ENCODE peak calls at places on chromosomes 4 and X, in eight cellular contexts. K is colonic mucosa, L is upper lobe of left lung, Y is left lung, V is cardiac muscle cell, C is vagina, N is tibial artery, E is suprapubic skin. R is an unnamed sample. For H3K4me1, the result is how much of the 10 kb centered on the place peaks cover.

GRCh38 chr4:52051615-52052474 is 741 bp downstream of the SPATA18 start:
- DNase-seq in K (peak), L (peak), Y (peak), V (peak), C (no peak), N (peak), E (peak), R (peak)

GRCh38 chr4:173169428-173170209 is 1.0 kb downstream of the GALNT7 start:
- DNase-seq in K (peak), L (peak), Y (peak), V (peak), C (no peak), N (peak), E (peak), R (peak)

GRCh38 chrX:69165116-69165651 is at the start of gene PJA1:
- DNase-seq in K (peak), L (peak), Y (peak), V (peak), C (peak), N (peak), E (peak), R (peak)

GRCh38 chrX:45187731-45188130 is 12.9 kb downstream of the DIPK2B start:
- DNase-seq in K (no peak), L (no peak), Y (no peak), V (peak), C (no peak), N (no peak), E (no peak), R (no peak)

GRCh38 chrX:120021927-120022326 is 55.6 kb downstream of the RHOXF2B start:
- DNase-seq in K (no peak), L (no peak), Y (no peak), V (no peak), C (no peak), N (no peak), E (no peak), R (no peak)

GRCh38 chr4:189022441-189023035 is 883.3 kb downstream of the TRIML1 start:
- DNase-seq in K (no peak), L (no peak), Y (no peak), V (no peak), C (no peak), N (no peak), E (no peak), R (no peak)

GRCh38 chrX:153700376-153700945 is 12.7 kb downstream of the SLC6A8 start:
- DNase-seq in K (no peak), L (no peak), Y (no peak), V (no peak), C (no peak), N (no peak), E (no peak), R (no peak)

GRCh38 chr4:2829321-2829932 is 14.2 kb upstream of the ADD1 start:
- DNase-seq in K (no peak), L (peak), Y (no peak), V (no peak), C (no peak), N (peak), E (no peak), R (peak)

GRCh38 chr4:7428261-7429068 is 6.3 kb downstream of the PSAPL1 start:
- DNase-seq in K (no peak), L (no peak), Y (peak), V (no peak), C (no peak), N (peak), E (peak), R (no peak)

GRCh38 chr4:4912155-4912554 is 52.7 kb downstream of the MSX1 start:
- DNase-seq in K (no peak), L (no peak), Y (no peak), V (no peak), C (peak), N (no peak), E (no peak), R (no peak)

GRCh38 chr4:91502365-91502764 is 801.4 kb upstream of the GRID2 start:
- DNase-seq in K (no peak), L (no peak), Y (no peak), V (peak), C (no peak), N (no peak), E (no peak), R (no peak)

GRCh38 chr4:138062929-138063328 is 179.2 kb downstream of the SLC7A11 start:
- DNase-seq in K (no peak), L (no peak), Y (no peak), V (peak), C (no peak), N (no peak), E (no peak), R (no peak)

GRCh38 chr4:146436423-146437162 is 85.1 kb downstream of the SLC10A7 start:
- DNase-seq in K (no peak), L (no peak), Y (no peak), V (no peak), C (no peak), N (no peak), E (no peak), R (no peak)

GRCh38 chrX:20067709-20068315 is 48.9 kb downstream of the MAP7D2 start:
- DNase-seq in K (peak), L (no peak), Y (peak), V (peak), C (no peak), N (peak), E (peak), R (peak)

GRCh38 chr4:5220028-5220427 is 168.7 kb downstream of the STK32B start:
- DNase-seq in K (no peak), L (no peak), Y (no peak), V (peak), C (no peak), N (no peak), E (no peak), R (no peak)

GRCh38 chr4:161183729-161184128 is 980.1 kb downstream of the FSTL5 start:
- DNase-seq in K (no peak), L (no peak), Y (no peak), V (no peak), C (no peak), N (no peak), E (no peak), R (no peak)

GRCh38 chr4:82561745-82562552 is at the start of gene TMEM150C:
- DNase-seq in K (peak), L (peak), Y (peak), V (peak), C (no peak), N (no peak), E (peak), R (peak)

GRCh38 chr4:115851918-115852766 is 738.7 kb upstream of the NDST4 start:
- DNase-seq in K (peak), L (no peak), Y (no peak), V (no peak), C (no peak), N (peak), E (no peak), R (peak)

GRCh38 chr4:139833131-139833930 is 167.7 kb downstream of the MGST2 start:
- DNase-seq in K (no peak), L (peak), Y (no peak), V (no peak), C (no peak), N (no peak), E (no peak), R (no peak)

GRCh38 chr4:3267576-3268394 is 18.8 kb downstream of the MSANTD1 start:
- DNase-seq in K (peak), L (peak), Y (peak), V (no peak), C (no peak), N (no peak), E (no peak), R (peak)

GRCh38 chr4:141375855-141376254 is 155.2 kb downstream of the ZNF330 start:
- DNase-seq in K (no peak), L (no peak), Y (no peak), V (peak), C (no peak), N (no peak), E (no peak), R (no peak)

GRCh38 chr4:17103231-17103630 is 204.8 kb upstream of the LDB2 start:
- DNase-seq in K (no peak), L (no peak), Y (no peak), V (no peak), C (no peak), N (no peak), E (no peak), R (no peak)

GRCh38 chr4:139603576-139604387 is 47.8 kb upstream of the SETD7 start:
- DNase-seq in K (peak), L (no peak), Y (no peak), V (peak), C (no peak), N (no peak), E (no peak), R (no peak)

GRCh38 chr4:107317596-107317995 is 281.5 kb upstream of the DKK2 start:
- DNase-seq in K (no peak), L (no peak), Y (no peak), V (no peak), C (no peak), N (no peak), E (no peak), R (no peak)

GRCh38 chr4:108834787-108835384 is 72.0 kb upstream of the ETNPPL start:
- DNase-seq in K (no peak), L (no peak), Y (no peak), V (peak), C (no peak), N (no peak), E (no peak), R (no peak)

GRCh38 chr4:4216668-4217067 is 10.1 kb downstream of the OTOP1 start:
- DNase-seq in K (no peak), L (no peak), Y (no peak), V (peak), C (no peak), N (no peak), E (no peak), R (no peak)

DNA sequence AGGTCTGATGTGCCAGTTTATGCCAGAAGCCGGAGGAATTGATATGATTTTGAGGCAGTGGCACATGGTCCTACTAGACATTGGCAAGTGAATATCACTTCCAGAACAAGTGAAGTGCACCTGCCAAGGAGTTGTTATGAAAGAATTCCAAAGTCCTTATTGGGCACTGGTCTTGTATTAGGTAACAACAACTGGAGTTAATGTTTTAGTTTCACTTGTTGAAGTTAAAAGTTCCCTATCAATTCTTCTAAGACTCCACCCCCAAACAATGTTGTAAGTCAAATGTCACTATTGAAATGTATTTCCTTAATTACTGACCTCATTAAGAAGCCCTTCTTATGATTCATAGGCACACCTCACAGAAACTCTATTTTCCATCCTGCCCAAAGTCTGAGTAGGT is 3.1 kb downstream of the TET2 start:
- DNase-seq in K (no peak), L (no peak), Y (no peak), V (no peak), C (no peak), N (no peak), E (no peak), R (no peak)
- H3K4me3 ChIP-seq in K (no peak), L (no peak), Y (no peak), V (no peak), C (no peak), N (no peak), E (no peak), R (no peak)

GRCh38 chrX:123976671-123977316 is 15.3 kb downstream of the STAG2 start:
- DNase-seq in K (no peak), L (no peak), Y (no peak), V (peak), C (no peak), N (no peak), E (no peak), R (no peak)
- H3K4me1 ChIP-seq in K (under half), L (under half), Y (under half), V (under half), C (under half), N (under half), E (under half), R (under half)

GRCh38 chr4:54227261-54228063 is 1.6 kb upstream of the PDGFRA start:
- DNase-seq in K (no peak), L (peak), Y (no peak), V (peak), C (no peak), N (peak), E (peak), R (peak)

GRCh38 chr4:54228064-54228527 is 997 bp upstream of the PDGFRA start:
- DNase-seq in K (peak), L (peak), Y (peak), V (peak), C (no peak), N (peak), E (peak), R (peak)

GRCh38 chr4:54226399-54227260 is 2.5 kb upstream of the PDGFRA start:
- DNase-seq in K (peak), L (peak), Y (peak), V (peak), C (no peak), N (peak), E (peak), R (peak)

GRCh38 chr4:54224960-54225670 is 4.0 kb upstream of the PDGFRA start:
- DNase-seq in K (no peak), L (no peak), Y (no peak), V (no peak), C (no peak), N (no peak), E (no peak), R (no peak)

GRCh38 chr4:54225671-54226398 is 3.3 kb upstream of the PDGFRA start:
- DNase-seq in K (no peak), L (peak), Y (no peak), V (peak), C (no peak), N (no peak), E (no peak), R (no peak)
- H3K27ac ChIP-seq in K (peak), L (peak), Y (no peak), V (peak), C (peak), N (peak), E (peak), R (no peak)

GRCh38 chr4:11439836-11440235 is 11.1 kb upstream of the HS3ST1 start:
- DNase-seq in K (no peak), L (no peak), Y (no peak), V (no peak), C (no peak), N (no peak), E (no peak), R (no peak)

GRCh38 chr4:11436673-11437072 is 8.0 kb upstream of the HS3ST1 start:
- DNase-seq in K (no peak), L (no peak), Y (no peak), V (no peak), C (no peak), N (no peak), E (no peak), R (no peak)

GRCh38 chr4:11440481-11441181 is 11.9 kb upstream of the HS3ST1 start:
- DNase-seq in K (no peak), L (no peak), Y (no peak), V (no peak), C (no peak), N (no peak), E (no peak), R (no peak)

GRCh38 chr4:11438647-11439046 is 10.0 kb upstream of the HS3ST1 start:
- DNase-seq in K (no peak), L (no peak), Y (no peak), V (no peak), C (no peak), N (no peak), E (no peak), R (no peak)

DNA sequence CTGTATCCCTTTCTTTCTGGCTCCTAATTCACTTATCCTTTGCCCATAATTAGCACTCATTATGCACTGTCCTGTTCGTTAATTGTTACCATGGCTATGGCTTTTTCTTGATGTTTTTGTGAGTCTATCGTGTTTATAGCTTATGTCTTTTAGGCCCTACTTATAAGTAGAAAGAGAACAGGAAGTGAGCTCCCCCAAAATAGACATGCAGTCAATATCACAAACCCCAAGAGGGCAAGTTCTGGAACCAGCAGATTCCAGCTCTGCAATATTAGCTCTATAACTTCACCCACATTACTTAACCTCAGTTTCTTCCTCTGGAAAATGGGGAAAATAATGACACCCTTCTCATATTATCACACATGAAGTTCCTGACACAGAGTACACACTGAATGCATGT is 7.4 kb upstream of the HS3ST1 start:
- DNase-seq in K (no peak), L (no peak), Y (no peak), V (no peak), C (no peak), N (no peak), E (no peak), R (no peak)
- H3K4me3 ChIP-seq in K (no peak), L (no peak), Y (no peak), V (no peak), C (no peak), N (no peak), E (no peak), R (no peak)

GRCh38 chr4:156941940-156942548 is 29.6 kb downstream of the PDGFC start:
- DNase-seq in K (peak), L (no peak), Y (peak), V (peak), C (no peak), N (no peak), E (no peak), R (peak)
- H3K4me1 ChIP-seq in K (under half), L (under half), Y (under half), V (under half), C (half or more), N (under half), E (under half), R (under half)

GRCh38 chr4:186699881-186700397 is 23.7 kb downstream of the FAT1 start:
- DNase-seq in K (no peak), L (no peak), Y (no peak), V (no peak), C (no peak), N (peak), E (no peak), R (no peak)
- H3K27ac ChIP-seq in K (no peak), L (no peak), Y (no peak), V (peak), C (no peak), N (peak), E (peak), R (peak)

GRCh38 chr4:42672359-42673083 is 15.6 kb upstream of the ATP8A1 start:
- DNase-seq in K (no peak), L (no peak), Y (no peak), V (no peak), C (no peak), N (no peak), E (no peak), R (no peak)
- H3K4me3 ChIP-seq in K (no peak), L (no peak), Y (no peak), V (no peak), C (no peak), N (no peak), E (no peak), R (no peak)

GRCh38 chrX:41721590-41721989 is 2.4 kb upstream of the GPR82 start:
- DNase-seq in K (no peak), L (no peak), Y (no peak), V (no peak), C (no peak), N (no peak), E (no peak), R (no peak)
- H3K4me1 ChIP-seq in K (under half), L (under half), Y (under half), V (under half), C (under half), N (under half), E (under half), R (under half)

GRCh38 chr4:1199556-1200331 is 27.4 kb upstream of the SPON2 start:
- DNase-seq in K (peak), L (peak), Y (peak), V (no peak), C (no peak), N (no peak), E (no peak), R (peak)

GRCh38 chr4:1198070-1198844 is 25.9 kb upstream of the SPON2 start:
- DNase-seq in K (peak), L (peak), Y (no peak), V (no peak), C (no peak), N (no peak), E (no peak), R (peak)

GRCh38 chr4:1202526-1203378 is 30.4 kb upstream of the SPON2 start:
- DNase-seq in K (peak), L (peak), Y (peak), V (no peak), C (no peak), N (peak), E (no peak), R (peak)

GRCh38 chr4:1201851-1202525 is 29.6 kb upstream of the SPON2 start:
- DNase-seq in K (peak), L (no peak), Y (peak), V (peak), C (no peak), N (peak), E (peak), R (peak)

DNA sequence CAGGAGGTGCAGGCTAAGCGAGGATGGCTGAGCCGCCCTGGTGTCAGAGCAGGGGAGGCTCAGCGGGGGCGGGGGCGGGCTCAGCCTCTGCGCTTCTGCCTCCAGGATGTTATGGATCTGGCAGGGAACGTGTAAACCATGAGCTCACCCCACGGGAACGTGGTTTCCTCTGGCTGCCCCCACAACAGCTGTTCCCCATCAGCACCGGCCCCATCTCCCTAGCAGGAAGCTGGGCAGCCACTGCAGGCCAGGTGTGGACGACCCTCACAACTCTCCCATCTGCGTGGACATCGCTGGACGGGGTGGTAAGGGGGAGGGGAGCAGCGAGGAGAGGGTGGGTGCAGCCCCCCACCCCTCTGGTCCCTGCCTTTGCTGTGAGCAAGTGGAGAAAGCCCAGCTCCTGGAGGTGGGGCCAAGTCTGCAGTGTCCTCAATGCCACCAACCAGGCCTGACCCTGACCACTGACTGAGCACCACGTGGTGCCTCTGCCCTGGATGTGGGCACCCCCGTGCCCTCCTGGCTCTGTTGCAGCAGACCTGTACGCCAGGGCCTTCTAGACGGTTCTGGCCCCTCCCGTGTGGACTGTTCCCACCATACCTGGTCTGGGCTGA is 28.1 kb upstream of the SPON2 start:
- DNase-seq in K (peak), L (peak), Y (peak), V (peak), C (no peak), N (peak), E (peak), R (peak)
- H3K27ac ChIP-seq in K (peak), L (peak), Y (peak), V (no peak), C (peak), N (no peak), E (peak), R (no peak)

DNA sequence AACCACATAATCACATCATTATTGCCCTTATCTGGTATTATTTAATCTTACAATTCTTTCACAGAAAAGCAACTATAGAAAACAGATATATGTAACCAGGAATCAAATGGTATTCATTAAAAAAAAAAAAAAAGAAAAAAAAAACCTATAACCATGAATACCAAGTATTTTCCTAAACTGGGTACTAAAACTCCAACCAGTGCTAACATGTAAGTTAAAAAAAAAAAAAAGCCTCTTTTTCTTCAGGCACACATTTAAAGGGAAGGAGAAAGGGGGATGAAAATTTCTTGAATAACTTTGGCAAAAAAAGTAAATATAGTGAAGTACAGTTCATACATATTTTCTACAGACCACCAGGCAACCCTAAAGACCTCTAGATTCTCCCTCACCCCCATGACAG is 2.1 kb downstream of the PPAT start:
- DNase-seq in K (no peak), L (no peak), Y (no peak), V (no peak), C (no peak), N (no peak), E (no peak), R (no peak)
- H3K4me3 ChIP-seq in K (no peak), L (no peak), Y (no peak), V (no peak), C (no peak), N (no peak), E (no peak), R (no peak)

R was measured in aorta.